ENCODE peak calls at places on chromosomes 3 and 15, in six cellular contexts. N, D, U, S, W and F are unnamed samples.

GRCh38 chr3:172156309-172156998 is 117.1 kb downstream of the FNDC3B start:
- DNase-seq in N (no peak), D (no peak), U (no peak), S (no peak), W (no peak), F (no peak)

GRCh38 chr3:194272221-194272620 is 78.9 kb downstream of the CPN2 start:
- DNase-seq in N (no peak), D (no peak), U (no peak), S (no peak), W (no peak), F (no peak)

GRCh38 chr3:184082465-184082864 is 14.4 kb upstream of the HTR3E start:
- DNase-seq in N (no peak), D (no peak), U (no peak), S (no peak), W (no peak), F (no peak)

GRCh38 chr15:96337991-96338771 is 7.7 kb downstream of the NR2F2 start:
- DNase-seq in N (peak; percentile 24), D (no peak), U (no peak), S (peak; percentile 3), W (no peak), F (no peak)

GRCh38 chr3:165545059-165545458 is 292.2 kb downstream of the BCHE start:
- DNase-seq in N (no peak), D (no peak), U (no peak), S (no peak), W (no peak), F (no peak)

GRCh38 chr3:138184994-138185393 is 2.1 kb upstream of the ARMC8 start:
- DNase-seq in N (peak; percentile 44), D (no peak), U (peak; percentile 32), S (no peak), W (no peak), F (no peak)

GRCh38 chr3:9135930-9136525 is 113.4 kb downstream of the SRGAP3 start:
- DNase-seq in N (no peak), D (no peak), U (no peak), S (no peak), W (no peak), F (no peak)

GRCh38 chr15:101276501-101277037 is 716 bp downstream of the SELENOS start:
- DNase-seq in N (peak; percentile 41), D (no peak), U (no peak), S (no peak), W (no peak), F (no peak)

GRCh38 chr3:35659808-35660207 is 20.5 kb downstream of the ARPP21 start:
- DNase-seq in N (no peak), D (no peak), U (no peak), S (no peak), W (no peak), F (no peak)

GRCh38 chr3:168273917-168274316 is 178.2 kb upstream of the GOLIM4 start:
- DNase-seq in N (no peak), D (no peak), U (no peak), S (no peak), W (no peak), F (no peak)

GRCh38 chr15:42085236-42085605 is 9.1 kb downstream of the PLA2G4D start:
- DNase-seq in N (no peak), D (no peak), U (no peak), S (no peak), W (no peak), F (no peak)

GRCh38 chr3:62785384-62785783 is 89.8 kb downstream of the CADPS start:
- DNase-seq in N (no peak), D (no peak), U (no peak), S (no peak), W (no peak), F (no peak)

GRCh38 chr3:125024817-125025216 is 31.0 kb downstream of the HEG1 start:
- DNase-seq in N (peak; percentile 46), D (no peak), U (no peak), S (peak; percentile 16), W (no peak), F (no peak)

GRCh38 chr15:68792901-68793766 is 27.6 kb downstream of the ANP32A start:
- DNase-seq in N (no peak), D (no peak), U (no peak), S (no peak), W (no peak), F (no peak)

GRCh38 chr15:53962646-53963561 is 15.3 kb upstream of the UNC13C start:
- DNase-seq in N (peak; percentile 16), D (no peak), U (no peak), S (peak; percentile 32), W (no peak), F (no peak)

GRCh38 chr15:77083381-77084160 is 12.7 kb upstream of the TSPAN3 start:
- DNase-seq in N (peak; percentile 61), D (peak; percentile 74), U (no peak), S (peak; percentile 18), W (no peak), F (no peak)

GRCh38 chr15:40567111-40567510 is 2.0 kb upstream of the RPUSD2 start:
- DNase-seq in N (no peak), D (no peak), U (no peak), S (no peak), W (no peak), F (no peak)

GRCh38 chr3:36318584-36319200 is 61.6 kb upstream of the STAC start:
- DNase-seq in N (no peak), D (no peak), U (no peak), S (no peak), W (no peak), F (no peak)

GRCh38 chr15:31366169-31366734 is 39.6 kb downstream of the KLF13 start:
- DNase-seq in N (peak; percentile 49), D (no peak), U (no peak), S (peak; percentile 54), W (no peak), F (no peak)
- TF ChIP-seq CTCF in N (no peak), D (no peak), U (no peak), S (peak; percentile 24), W (no peak), F (no peak)

DNA sequence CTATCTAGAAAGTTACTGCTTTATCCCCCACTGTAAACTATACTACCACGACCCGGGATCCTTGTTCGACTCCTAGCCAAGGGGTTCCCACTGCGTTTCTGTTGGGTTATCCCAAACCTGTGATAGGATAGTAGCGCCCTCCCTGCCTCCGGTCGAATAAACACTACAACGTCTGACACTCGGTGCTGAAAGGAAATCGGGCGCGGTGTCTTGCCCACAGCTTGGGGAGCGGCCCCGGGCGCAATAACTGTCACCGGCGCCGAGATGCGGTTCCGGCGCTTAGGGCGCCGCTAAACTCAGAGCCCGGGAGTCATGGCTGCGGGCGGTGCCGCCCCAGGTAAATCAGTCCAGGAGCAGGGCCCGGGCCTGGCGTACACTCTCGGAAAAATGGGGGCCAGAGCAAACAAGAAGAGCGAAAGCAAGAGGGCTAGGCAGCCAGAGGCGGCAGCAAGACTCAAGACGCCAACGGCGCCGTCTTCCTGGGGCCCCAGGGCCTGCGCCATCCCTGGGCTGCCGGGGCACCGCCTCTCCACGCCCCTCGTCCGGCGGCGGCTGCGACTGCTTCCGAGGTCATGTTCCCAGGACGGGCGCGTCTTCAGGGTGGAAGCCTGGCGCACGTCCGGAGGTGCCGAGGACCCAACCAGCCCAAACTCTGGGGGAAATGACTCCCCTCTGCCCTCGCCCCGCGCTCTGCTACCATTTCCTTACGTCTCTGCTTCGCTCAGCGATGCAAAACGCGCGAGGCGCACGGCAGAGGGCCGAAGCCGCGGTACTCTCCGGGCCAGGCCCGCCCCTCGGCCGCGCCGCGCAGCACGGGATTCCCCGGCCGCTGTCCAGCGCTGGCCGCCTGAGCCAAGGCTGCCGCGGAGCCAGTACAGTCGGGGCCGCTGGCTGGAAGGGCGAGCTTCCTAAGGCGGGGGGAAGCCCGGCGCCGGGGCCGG is at the start of gene DUT:
- DNase-seq in N (peak; percentile 74), D (peak; percentile 72), U (peak; percentile 78), S (peak; percentile 79), W (peak; percentile 32), F (peak; percentile 35)
- TF ChIP-seq CTCF in N (no peak), D (no peak), U (no peak), S (no peak), W (no peak), F (peak; percentile 28)

GRCh38 chr3:16770021-16770420 is 114.7 kb upstream of the PLCL2 start:
- DNase-seq in N (peak; percentile 29), D (no peak), U (no peak), S (no peak), W (no peak), F (no peak)

GRCh38 chr3:16769525-16769924 is 115.2 kb upstream of the PLCL2 start:
- DNase-seq in N (no peak), D (no peak), U (no peak), S (no peak), W (no peak), F (no peak)

GRCh38 chr3:16765661-16766060 is 119.1 kb upstream of the PLCL2 start:
- DNase-seq in N (no peak), D (no peak), U (no peak), S (no peak), W (no peak), F (no peak)

GRCh38 chr3:16768956-16769355 is 115.8 kb upstream of the PLCL2 start:
- DNase-seq in N (no peak), D (no peak), U (no peak), S (no peak), W (no peak), F (no peak)

GRCh38 chr3:16767006-16767405 is 117.7 kb upstream of the PLCL2 start:
- DNase-seq in N (peak; percentile 34), D (no peak), U (no peak), S (no peak), W (no peak), F (no peak)
- TF ChIP-seq CTCF in N (peak; percentile 15), D (no peak), U (no peak), S (no peak), W (no peak), F (peak; percentile 7)

GRCh38 chr3:60835796-60836195 is 415.5 kb downstream of the FHIT start:
- DNase-seq in N (no peak), D (no peak), U (no peak), S (no peak), W (no peak), F (no peak)

GRCh38 chr3:60841355-60841754 is 409.9 kb downstream of the FHIT start:
- DNase-seq in N (peak; percentile 11), D (no peak), U (no peak), S (no peak), W (no peak), F (no peak)

GRCh38 chr3:60839242-60839641 is 412.0 kb downstream of the FHIT start:
- DNase-seq in N (peak; percentile 0), D (no peak), U (no peak), S (no peak), W (no peak), F (no peak)
- TF ChIP-seq CTCF in N (no peak), D (no peak), U (no peak), S (no peak), W (no peak), F (no peak)

DNA sequence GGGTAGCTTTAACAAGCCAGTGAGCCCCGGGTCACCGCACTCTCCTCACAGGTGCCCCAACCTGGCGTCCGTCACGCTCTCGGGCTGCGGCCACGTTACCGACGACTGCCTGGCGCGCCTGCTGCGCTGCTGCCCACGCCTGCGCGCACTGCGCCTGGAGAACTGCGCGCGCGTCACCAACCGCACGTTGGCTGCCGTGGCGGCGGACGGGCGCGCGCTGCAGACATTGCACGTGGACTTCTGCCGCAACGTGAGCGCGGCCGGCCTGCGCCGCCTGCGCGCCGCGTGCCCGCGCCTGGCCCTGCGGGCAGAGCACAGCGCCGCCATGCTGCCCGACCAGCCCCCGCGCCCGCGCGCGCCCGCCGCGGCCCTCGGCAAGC is 3.4 kb downstream of the FBXL22 start:
- DNase-seq in N (peak; percentile 90), D (peak; percentile 90), U (peak; percentile 98), S (peak; percentile 59), W (peak; percentile 42), F (peak; percentile 81)
- TF ChIP-seq CTCF in N (no peak), D (no peak), U (no peak), S (peak; percentile 33), W (no peak), F (no peak)